ENCODE peak calls at places on chromosomes 16 and 17, in six cellular contexts. X is MV-4-11, Q is uterus, D is thyroid gland, L is GM19239, M is Caki2. O is an unnamed sample.

GRCh38 chr17:20944014-20944905 is 98.6 kb downstream of the USP22 start:
- DNase-seq in Q (no peak), M (peak), X (no peak), L (no peak), D (peak), O (peak)

GRCh38 chr16:64184156-64184555 is 937.7 kb downstream of the CDH11 start:
- DNase-seq in X (no peak), M (no peak), D (no peak), L (no peak), Q (no peak), O (no peak)

GRCh38 chr17:82101767-82102679 is 4.0 kb upstream of the FASN start:
- DNase-seq in Q (peak), L (no peak), X (no peak), M (no peak), D (no peak), O (no peak)

GRCh38 chr17:29238133-29238850 is 8.4 kb upstream of the CRYBA1 start:
- DNase-seq in X (peak), Q (no peak), L (no peak), M (no peak), D (no peak), O (no peak)

GRCh38 chr17:73196500-73196899 is 3.6 kb downstream of the COG1 start:
- DNase-seq in D (peak), Q (no peak), M (no peak), L (no peak), X (no peak), O (peak)

GRCh38 chr17:47745037-47745380 is 12.0 kb downstream of the TBX21 start:
- DNase-seq in Q (no peak), X (peak), M (no peak), D (no peak), L (no peak), O (no peak)

GRCh38 chr17:77735341-77736206 is 222.9 kb upstream of the TNRC6C start:
- DNase-seq in X (no peak), L (no peak), Q (peak), D (peak), M (no peak), O (peak)

GRCh38 chr16:88627531-88628411 is 10.6 kb upstream of the IL17C start:
- DNase-seq in L (no peak), X (no peak), D (no peak), Q (no peak), M (no peak), O (no peak)

GRCh38 chr17:4386406-4386805 is 19.9 kb upstream of the UBE2G1 start:
- DNase-seq in M (no peak), L (no peak), Q (no peak), D (no peak), X (no peak), O (no peak)